ENCODE peak calls at places on chromosomes 16 and 17, in nine cellular contexts. E is ascending aorta, T is WERI-Rb-1, X is thoracic aorta, B is lower leg skin, D is stomach, N is AG10803, O is Panc1, Q is endodermal cell. S is an unnamed sample.
A peak's percentile ranks its signal among the peaks of the same experiment; 100 is the strongest.

GRCh38 chr16:54926166-54926838 is 4.4 kb upstream of the IRX5 start:
- DNase-seq in E (no peak), T (no peak), X (no peak), B (no peak), D (no peak), N (peak; percentile 64), O (no peak), Q (no peak), S (no peak)

GRCh38 chr17:74520790-74521480 is 10.3 kb downstream of the CD300LB start:
- DNase-seq in E (no peak), T (no peak), X (no peak), B (peak; percentile 82), D (peak; percentile 22), N (no peak), O (no peak), Q (no peak), S (no peak)

GRCh38 chr17:41338961-41339485 is 11.6 kb downstream of the KRT33A start:
- DNase-seq in E (no peak), T (no peak), X (no peak), B (no peak), D (no peak), N (peak; percentile 72), O (no peak), Q (no peak), S (no peak)

GRCh38 chr17:80111702-80112470 is 10.5 kb downstream of the GAA start:
- DNase-seq in E (no peak), T (peak; percentile 68), X (no peak), B (peak; percentile 57), D (peak; percentile 17), N (no peak), O (no peak), Q (peak; percentile 78), S (no peak)

GRCh38 chr16:64392456-64392855 is 729.4 kb downstream of the CDH11 start:
- DNase-seq in E (no peak), T (no peak), X (no peak), B (no peak), D (no peak), N (peak; percentile 35), O (no peak), Q (no peak), S (no peak)

GRCh38 chr17:2084766-2085647 is 30.1 kb downstream of the HIC1 start:
- DNase-seq in E (no peak), T (no peak), X (no peak), B (peak; percentile 93), D (no peak), N (peak; percentile 97), O (no peak), Q (no peak), S (no peak)

GRCh38 chr17:27481327-27481726 is 25.1 kb downstream of the KSR1 start:
- DNase-seq in E (no peak), T (no peak), X (no peak), B (no peak), D (no peak), N (no peak), O (no peak), Q (no peak), S (peak; percentile 32)

GRCh38 chr16:11914759-11915643 is 755 bp downstream of the GSPT1 start:
- DNase-seq in E (no peak), T (peak; percentile 16), X (no peak), B (peak; percentile 85), D (peak; percentile 41), N (peak; percentile 29), O (no peak), Q (peak; percentile 75), S (peak; percentile 81)

GRCh38 chr17:82338858-82339633 is 5.5 kb upstream of the SECTM1 start:
- DNase-seq in E (no peak), T (no peak), X (no peak), B (no peak), D (peak; percentile 55), N (peak; percentile 66), O (no peak), Q (no peak), S (no peak)

GRCh38 chr16:1998360-1998835 is 8.6 kb downstream of the SYNGR3 start:
- DNase-seq in E (no peak), T (no peak), X (no peak), B (no peak), D (no peak), N (no peak), O (no peak), Q (no peak), S (no peak)

GRCh38 chr16:77213542-77214108 is 14.4 kb downstream of the SYCE1L start:
- DNase-seq in E (no peak), T (no peak), X (no peak), B (no peak), D (no peak), N (peak; percentile 83), O (peak; percentile 77), Q (no peak), S (no peak)

GRCh38 chr17:42276359-42276608 is at the start of gene STAT5B:
- DNase-seq in E (no peak), T (peak; percentile 69), X (no peak), B (peak; percentile 91), D (peak; percentile 80), N (peak; percentile 54), O (no peak), Q (no peak), S (peak; percentile 90)

GRCh38 chr17:50036455-50037320 is 19.2 kb upstream of the ITGA3 start:
- DNase-seq in E (no peak), T (peak; percentile 57), X (no peak), B (peak; percentile 80), D (no peak), N (no peak), O (no peak), Q (no peak), S (peak; percentile 79)

GRCh38 chr17:32627233-32628008 is 140.6 kb downstream of the CDK5R1 start:
- DNase-seq in E (no peak), T (no peak), X (no peak), B (no peak), D (no peak), N (peak; percentile 10), O (no peak), Q (peak; percentile 87), S (no peak)
- TF ChIP-seq CTCF in E (no peak), T (no peak), X (no peak), B (no peak), D (no peak), N (no peak), O (no peak), Q (no peak), S (no peak)

DNA sequence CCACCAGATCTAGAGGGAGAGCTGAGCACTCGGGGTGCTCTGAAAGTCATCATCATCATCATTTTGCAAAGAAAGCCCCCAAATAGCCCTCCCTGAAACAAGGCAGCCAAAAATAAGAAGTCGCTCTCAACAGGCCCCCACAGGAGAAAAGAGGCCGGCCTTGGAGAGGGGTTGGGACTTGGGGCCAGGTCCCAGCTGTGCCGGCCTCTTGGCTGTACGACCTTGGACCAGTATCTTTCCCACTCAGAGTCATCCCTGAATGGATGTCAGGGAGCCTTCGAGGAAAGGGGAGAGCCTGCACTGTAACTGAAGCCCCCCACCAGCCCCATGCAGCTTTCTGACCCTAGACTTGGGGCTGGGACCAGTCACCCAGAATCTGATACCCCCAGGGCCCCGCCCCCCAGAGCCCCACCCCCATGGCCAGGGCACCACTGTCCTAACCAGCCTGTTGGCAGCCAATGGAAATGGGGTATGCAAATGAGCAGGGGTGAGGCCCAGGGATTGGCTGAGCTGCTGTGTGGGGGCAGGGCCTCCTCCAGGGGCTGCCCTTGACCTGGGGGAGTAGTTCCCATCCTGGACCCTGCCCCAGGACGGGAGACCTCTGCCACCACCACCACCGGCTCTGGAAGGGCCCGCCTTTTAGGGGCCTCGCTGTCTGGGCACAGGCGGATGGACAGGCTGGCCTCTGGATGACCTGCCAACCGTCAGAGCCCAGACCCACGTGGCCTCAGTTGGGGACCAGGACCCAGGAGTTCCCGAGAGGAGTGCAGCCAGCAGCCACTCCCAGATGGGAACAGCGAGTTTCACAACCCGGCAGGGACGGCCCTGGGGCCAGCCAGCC is 15.4 kb downstream of the ZFPM1 start:
- DNase-seq in E (no peak), T (peak; percentile 63), X (no peak), B (no peak), D (peak; percentile 63), N (no peak), O (no peak), Q (peak; percentile 97), S (no peak)
- H3K4me3 ChIP-seq in E (no peak overlapping the region), T (no peak overlapping the region), X (no peak overlapping the region), B (no peak overlapping the region), D (no peak overlapping the region), N (no peak overlapping the region), O (no peak overlapping the region), Q (no peak overlapping the region), S (no peak overlapping the region)

DNA sequence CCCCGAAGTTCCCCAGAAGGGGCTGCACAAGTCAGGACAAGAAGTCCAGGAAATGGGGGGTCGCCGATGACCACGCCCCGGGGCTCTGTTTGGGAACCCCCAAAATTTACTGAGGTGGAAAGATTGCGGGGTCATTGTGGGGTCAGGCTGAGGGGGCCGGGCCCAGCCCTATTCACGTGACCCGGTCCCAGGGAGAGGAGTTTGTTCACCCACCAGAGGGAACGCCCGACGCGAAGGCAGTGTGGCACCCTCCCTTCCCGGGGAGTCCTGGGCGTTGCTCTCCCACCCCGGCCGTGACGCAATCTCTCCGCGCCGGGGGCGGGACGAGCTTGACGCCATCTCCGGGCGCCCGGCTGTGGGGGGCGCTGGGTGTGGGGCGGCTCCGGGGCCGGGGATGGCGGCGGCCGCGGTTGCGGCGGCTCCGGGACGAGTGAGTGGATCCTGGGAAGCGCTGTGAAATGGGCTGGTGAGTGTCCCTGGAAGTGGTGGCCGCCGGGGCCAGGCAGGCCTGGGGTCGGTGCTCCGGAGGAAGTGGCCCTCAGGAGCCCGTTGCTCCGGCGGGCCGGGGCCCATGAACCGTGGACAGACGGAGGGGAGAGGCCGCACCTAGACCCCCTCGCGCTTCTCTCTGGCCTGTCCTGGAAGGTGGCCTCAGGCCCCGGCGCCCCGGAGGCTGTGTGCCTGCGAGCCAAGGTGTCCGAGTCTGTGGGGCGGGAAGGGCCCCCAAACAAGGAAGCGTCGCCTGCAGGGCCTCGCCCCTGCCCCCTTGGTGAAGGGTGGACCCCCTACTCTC is at the start of gene ATXN1L:
- DNase-seq in E (peak; percentile 65), T (peak; percentile 90), X (peak; percentile 66), B (peak; percentile 98), D (peak; percentile 93), N (peak; percentile 93), O (peak; percentile 18), Q (peak; percentile 94), S (peak; percentile 95)
- TF ChIP-seq CTCF in E (no peak), T (no peak), X (no peak), B (no peak), D (no peak), N (no peak), O (no peak), Q (no peak), S (no peak)

DNA sequence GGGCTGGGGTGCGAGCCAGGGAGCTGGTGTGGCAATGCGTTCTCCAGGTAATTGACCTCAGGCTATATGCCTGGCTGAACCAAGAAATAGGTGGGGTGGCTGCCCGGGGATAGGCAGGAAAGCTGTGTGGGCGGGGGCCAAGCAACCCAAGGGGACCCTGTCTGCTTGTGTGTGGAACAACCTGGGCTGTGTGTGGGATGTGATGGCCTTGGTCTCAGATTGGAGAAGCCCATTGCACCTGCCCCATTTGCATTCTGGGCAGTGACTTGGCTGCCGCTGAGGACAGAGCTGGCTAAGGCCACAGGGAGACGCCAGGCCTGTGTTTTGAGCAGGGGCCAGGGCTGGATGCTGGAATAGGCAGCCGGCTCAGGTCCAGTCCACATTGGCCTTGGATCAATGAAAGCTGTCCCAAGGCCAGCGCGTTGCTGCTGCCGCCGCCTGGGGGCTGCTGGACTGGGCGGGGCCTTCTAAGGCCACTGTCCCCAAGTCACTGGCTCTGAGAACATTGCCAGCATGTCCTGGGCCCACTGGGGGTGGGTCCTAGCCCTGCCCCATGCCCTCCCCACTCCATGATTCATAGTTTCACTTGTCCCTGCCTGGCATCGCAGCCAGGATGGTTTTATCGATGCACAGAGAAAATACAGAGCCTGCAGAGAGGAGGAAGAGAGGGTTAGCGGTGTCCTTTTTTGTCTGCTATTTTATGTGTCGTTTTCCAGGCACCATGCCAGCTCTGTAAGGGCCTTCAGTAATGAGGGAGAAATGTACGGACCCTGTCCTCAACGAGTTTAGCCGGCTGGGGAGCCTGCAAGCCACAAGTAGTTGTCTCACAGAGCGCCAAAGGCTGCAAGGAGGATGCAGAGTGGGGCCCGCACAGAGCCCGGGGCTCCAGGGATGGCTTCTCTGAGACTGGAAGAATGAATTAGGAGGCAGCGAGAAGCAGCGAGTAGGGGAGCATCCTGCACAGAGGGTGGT is 43.9 kb downstream of the NKD1 start:
- DNase-seq in E (peak; percentile 59), T (no peak), X (peak; percentile 52), B (peak; percentile 90), D (peak; percentile 37), N (no peak), O (no peak), Q (no peak), S (no peak)
- H3K4me3 ChIP-seq in E (peak overlapping the region; percentile 30), T (no peak overlapping the region), X (peak overlapping the region; percentile 57), B (no peak overlapping the region), D (no peak overlapping the region), N (no peak overlapping the region), O (no peak overlapping the region), Q (no peak overlapping the region), S (no peak overlapping the region)